ENCODE peak calls at places on chromosomes 3 and 15, in seven cellular contexts. One of them, this sample, is unnamed.

GRCh38 chr3:32456429-32457130 is 46.1 kb downstream of the CMTM6 start:
- DNase-seq in ovary: no peak
- DNase-seq in Peyer's patch: no peak
- DNase-seq in breast epithelium: no peak
- DNase-seq in stomach: no peak
- DNase-seq in IMR-90: no peak
- DNase-seq in spleen: peak; percentile 74
- DNase-seq in this sample: no peak

GRCh38 chr3:54906763-54907162 is 21.1 kb downstream of the LRTM1 start:
- DNase-seq in ovary: no peak
- DNase-seq in Peyer's patch: no peak
- DNase-seq in breast epithelium: no peak
- DNase-seq in stomach: no peak
- DNase-seq in IMR-90: no peak
- DNase-seq in spleen: no peak
- DNase-seq in this sample: no peak

GRCh38 chr15:77895742-77896141 is 181.8 kb downstream of the TBC1D2B start:
- DNase-seq in ovary: no peak
- DNase-seq in Peyer's patch: no peak
- DNase-seq in breast epithelium: no peak
- DNase-seq in stomach: no peak
- DNase-seq in IMR-90: no peak
- DNase-seq in spleen: no peak
- DNase-seq in this sample: no peak

GRCh38 chr15:90362936-90363212 is 10.8 kb downstream of the ZNF774 start:
- DNase-seq in ovary: no peak
- DNase-seq in Peyer's patch: no peak
- DNase-seq in breast epithelium: no peak
- DNase-seq in stomach: no peak
- DNase-seq in IMR-90: peak; percentile 92
- DNase-seq in spleen: no peak
- DNase-seq in this sample: no peak

GRCh38 chr3:154181127-154181691 is 60.0 kb downstream of the ARHGEF26 start:
- DNase-seq in ovary: no peak
- DNase-seq in Peyer's patch: no peak
- DNase-seq in breast epithelium: no peak
- DNase-seq in stomach: no peak
- DNase-seq in IMR-90: no peak
- DNase-seq in spleen: no peak
- DNase-seq in this sample: no peak

GRCh38 chr3:45225465-45226205 is 452 bp downstream of the TMEM158 start:
- DNase-seq in ovary: peak; percentile 19
- DNase-seq in Peyer's patch: no peak
- DNase-seq in breast epithelium: no peak
- DNase-seq in stomach: no peak
- DNase-seq in IMR-90: no peak
- DNase-seq in spleen: peak; percentile 81
- DNase-seq in this sample: no peak

GRCh38 chr3:129305592-129306091 is 27.0 kb downstream of the HMCES start:
- DNase-seq in ovary: peak; percentile 91
- DNase-seq in Peyer's patch: no peak
- DNase-seq in breast epithelium: peak; percentile 90
- DNase-seq in stomach: peak; percentile 85
- DNase-seq in IMR-90: peak; percentile 83
- DNase-seq in spleen: peak; percentile 85
- DNase-seq in this sample: peak; percentile 94

GRCh38 chr15:67741313-67741712 is 84.0 kb upstream of the SKOR1 start:
- DNase-seq in ovary: no peak
- DNase-seq in Peyer's patch: no peak
- DNase-seq in breast epithelium: no peak
- DNase-seq in stomach: no peak
- DNase-seq in IMR-90: no peak
- DNase-seq in spleen: no peak
- DNase-seq in this sample: no peak

GRCh38 chr3:64059484-64059883 is 36.2 kb upstream of the PSMD6 start:
- DNase-seq in ovary: no peak
- DNase-seq in Peyer's patch: no peak
- DNase-seq in breast epithelium: no peak
- DNase-seq in stomach: no peak
- DNase-seq in IMR-90: no peak
- DNase-seq in spleen: no peak
- DNase-seq in this sample: no peak

GRCh38 chr3:160671231-160671630 is 5.7 kb upstream of the ARL14 start:
- DNase-seq in ovary: no peak
- DNase-seq in Peyer's patch: no peak
- DNase-seq in breast epithelium: no peak
- DNase-seq in stomach: no peak
- DNase-seq in IMR-90: peak; percentile 19
- DNase-seq in spleen: no peak
- DNase-seq in this sample: no peak

GRCh38 chr3:188061133-188061532 is 92.8 kb upstream of the LPP start:
- DNase-seq in ovary: no peak
- DNase-seq in Peyer's patch: no peak
- DNase-seq in breast epithelium: no peak
- DNase-seq in stomach: no peak
- DNase-seq in IMR-90: peak; percentile 64
- DNase-seq in spleen: no peak
- DNase-seq in this sample: no peak

GRCh38 chr3:187025656-187026320 is 95.5 kb downstream of the ST6GAL1 start:
- DNase-seq in ovary: no peak
- DNase-seq in Peyer's patch: no peak
- DNase-seq in breast epithelium: no peak
- DNase-seq in stomach: no peak
- DNase-seq in IMR-90: no peak
- DNase-seq in spleen: no peak
- DNase-seq in this sample: no peak

GRCh38 chr3:139241783-139242182 is 102.0 kb upstream of the MRPS22 start:
- DNase-seq in ovary: no peak
- DNase-seq in Peyer's patch: no peak
- DNase-seq in breast epithelium: no peak
- DNase-seq in stomach: no peak
- DNase-seq in IMR-90: no peak
- DNase-seq in spleen: no peak
- DNase-seq in this sample: no peak

GRCh38 chr3:46669191-46669999 is 24.1 kb downstream of the ALS2CL start:
- DNase-seq in ovary: peak; percentile 6
- DNase-seq in Peyer's patch: no peak
- DNase-seq in breast epithelium: no peak
- DNase-seq in stomach: peak; percentile 10
- DNase-seq in IMR-90: no peak
- DNase-seq in spleen: peak; percentile 49
- DNase-seq in this sample: no peak

GRCh38 chr3:104066658-104067057 is 1300.1 kb upstream of the ALCAM start:
- DNase-seq in ovary: no peak
- DNase-seq in Peyer's patch: no peak
- DNase-seq in breast epithelium: no peak
- DNase-seq in stomach: no peak
- DNase-seq in IMR-90: no peak
- DNase-seq in spleen: no peak
- DNase-seq in this sample: no peak

GRCh38 chr3:16842710-16843270 is 42.0 kb upstream of the PLCL2 start:
- DNase-seq in ovary: no peak
- DNase-seq in Peyer's patch: no peak
- DNase-seq in breast epithelium: no peak
- DNase-seq in stomach: no peak
- DNase-seq in IMR-90: no peak
- DNase-seq in spleen: no peak
- DNase-seq in this sample: no peak

GRCh38 chr15:80693682-80694623 is 1.2 kb upstream of the ABHD17C start:
- DNase-seq in ovary: no peak
- DNase-seq in Peyer's patch: no peak
- DNase-seq in breast epithelium: no peak
- DNase-seq in stomach: peak; percentile 44
- DNase-seq in IMR-90: peak; percentile 39
- DNase-seq in spleen: no peak
- DNase-seq in this sample: no peak

GRCh38 chr15:62896380-62896866 is 146.1 kb upstream of the TPM1 start:
- DNase-seq in ovary: no peak
- DNase-seq in Peyer's patch: no peak
- DNase-seq in breast epithelium: no peak
- DNase-seq in stomach: no peak
- DNase-seq in IMR-90: no peak
- DNase-seq in spleen: no peak
- DNase-seq in this sample: no peak

GRCh38 chr3:40299721-40300335 is 9.7 kb upstream of the EIF1B start:
- DNase-seq in ovary: peak; percentile 25
- DNase-seq in Peyer's patch: no peak
- DNase-seq in breast epithelium: no peak
- DNase-seq in stomach: no peak
- DNase-seq in IMR-90: peak; percentile 83
- DNase-seq in spleen: no peak
- DNase-seq in this sample: no peak

GRCh38 chr15:81809543-81809942 is 236.3 kb downstream of the MEX3B start:
- DNase-seq in ovary: no peak
- DNase-seq in Peyer's patch: no peak
- DNase-seq in breast epithelium: no peak
- DNase-seq in stomach: no peak
- DNase-seq in IMR-90: peak; percentile 8
- DNase-seq in spleen: no peak
- DNase-seq in this sample: no peak

GRCh38 chr15:81097893-81098280 is 36.2 kb upstream of the CFAP161 start:
- DNase-seq in ovary: no peak
- DNase-seq in Peyer's patch: no peak
- DNase-seq in breast epithelium: no peak
- DNase-seq in stomach: no peak
- DNase-seq in IMR-90: no peak
- DNase-seq in spleen: no peak
- DNase-seq in this sample: no peak

GRCh38 chr3:47243748-47244147 is 38.9 kb downstream of the KIF9 start:
- DNase-seq in ovary: no peak
- DNase-seq in Peyer's patch: no peak
- DNase-seq in breast epithelium: no peak
- DNase-seq in stomach: no peak
- DNase-seq in IMR-90: no peak
- DNase-seq in spleen: no peak
- DNase-seq in this sample: no peak

GRCh38 chr3:34106879-34107278 is 308.4 kb downstream of the PDCD6IP start:
- DNase-seq in ovary: no peak
- DNase-seq in Peyer's patch: no peak
- DNase-seq in breast epithelium: no peak
- DNase-seq in stomach: peak; percentile 43
- DNase-seq in IMR-90: no peak
- DNase-seq in spleen: no peak
- DNase-seq in this sample: no peak

DNA sequence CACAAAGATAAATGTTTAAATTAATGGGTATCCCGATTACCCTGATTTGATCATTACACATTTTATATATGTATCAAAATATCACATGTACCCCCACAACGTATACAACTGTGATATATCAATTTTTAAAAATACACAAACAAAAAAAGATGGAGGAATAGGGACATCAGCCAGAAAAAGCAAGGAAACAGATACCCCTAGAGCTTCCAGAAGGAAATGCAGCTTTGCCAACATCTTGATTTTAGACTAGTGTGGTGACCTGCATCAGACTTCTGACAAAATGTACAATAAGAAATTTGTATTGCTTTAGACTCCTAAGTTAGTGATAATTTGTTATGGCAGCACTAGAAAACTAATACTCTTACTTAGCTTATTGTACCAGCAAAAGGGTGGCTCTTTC is 483.8 kb downstream of the TUSC7 start:
- DNase-seq in ovary: no peak
- DNase-seq in Peyer's patch: no peak
- DNase-seq in breast epithelium: no peak
- DNase-seq in stomach: no peak
- DNase-seq in IMR-90: no peak
- DNase-seq in spleen: no peak
- DNase-seq in this sample: no peak
- TF ChIP-seq CTCF in ovary: no peak
- TF ChIP-seq CTCF in Peyer's patch: no peak
- TF ChIP-seq CTCF in breast epithelium: no peak
- TF ChIP-seq CTCF in stomach: no peak
- TF ChIP-seq CTCF in IMR-90: peak; percentile 25
- TF ChIP-seq CTCF in spleen: no peak
- TF ChIP-seq CTCF in this sample: no peak

DNA sequence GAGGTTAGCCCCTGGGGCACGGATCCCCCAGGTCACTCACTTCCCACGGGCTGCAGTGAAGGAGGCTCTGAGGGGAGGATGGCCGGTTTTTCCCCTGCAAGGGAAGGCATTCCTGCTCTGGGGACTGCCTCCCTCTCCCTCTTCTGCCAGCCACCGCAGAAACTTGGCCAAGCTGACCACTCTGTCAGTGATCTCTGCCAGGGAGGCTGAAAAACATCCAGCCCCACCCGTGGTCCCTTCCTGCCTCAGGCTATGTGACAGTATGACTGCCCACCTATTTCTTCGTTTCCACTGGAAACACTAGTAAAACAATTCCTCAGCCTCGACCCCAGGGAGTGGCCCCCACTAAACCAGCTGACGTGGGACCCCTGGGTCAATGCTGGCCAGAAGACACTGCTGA is 14.6 kb upstream of the FANCD2 start:
- DNase-seq in ovary: no peak
- DNase-seq in Peyer's patch: no peak
- DNase-seq in breast epithelium: no peak
- DNase-seq in stomach: no peak
- DNase-seq in IMR-90: no peak
- DNase-seq in spleen: no peak
- DNase-seq in this sample: no peak
- H3K4me3 ChIP-seq in ovary: peak overlapping the region; percentile 44
- H3K4me3 ChIP-seq in Peyer's patch: peak overlapping the region; percentile 45
- H3K4me3 ChIP-seq in breast epithelium: peak overlapping the region; percentile 56
- H3K4me3 ChIP-seq in stomach: peak overlapping the region; percentile 66
- H3K4me3 ChIP-seq in IMR-90: no peak overlapping the region
- H3K4me3 ChIP-seq in spleen: peak overlapping the region; percentile 72
- H3K4me3 ChIP-seq in this sample: no peak overlapping the region

GRCh38 chr3:196315821-196316220 is 2.2 kb downstream of the DYNLT2B start:
- DNase-seq in ovary: no peak
- DNase-seq in Peyer's patch: no peak
- DNase-seq in breast epithelium: no peak
- DNase-seq in stomach: no peak
- DNase-seq in IMR-90: no peak
- DNase-seq in spleen: no peak
- DNase-seq in this sample: no peak

GRCh38 chr3:196320110-196320509 is 2.1 kb upstream of the DYNLT2B start:
- DNase-seq in ovary: no peak
- DNase-seq in Peyer's patch: no peak
- DNase-seq in breast epithelium: no peak
- DNase-seq in stomach: no peak
- DNase-seq in IMR-90: no peak
- DNase-seq in spleen: no peak
- DNase-seq in this sample: no peak

GRCh38 chr3:196314597-196314996 is 3.4 kb downstream of the DYNLT2B start:
- DNase-seq in ovary: no peak
- DNase-seq in Peyer's patch: no peak
- DNase-seq in breast epithelium: no peak
- DNase-seq in stomach: no peak
- DNase-seq in IMR-90: no peak
- DNase-seq in spleen: no peak
- DNase-seq in this sample: no peak

GRCh38 chr3:196321162-196321561 is 3.1 kb upstream of the DYNLT2B start:
- DNase-seq in ovary: no peak
- DNase-seq in Peyer's patch: no peak
- DNase-seq in breast epithelium: no peak
- DNase-seq in stomach: no peak
- DNase-seq in IMR-90: no peak
- DNase-seq in spleen: no peak
- DNase-seq in this sample: no peak

GRCh38 chr3:196317702-196318467 is at the start of gene DYNLT2B:
- DNase-seq in ovary: peak; percentile 86
- DNase-seq in Peyer's patch: peak; percentile 93
- DNase-seq in breast epithelium: peak; percentile 82
- DNase-seq in stomach: peak; percentile 90
- DNase-seq in IMR-90: peak; percentile 84
- DNase-seq in spleen: peak; percentile 98
- DNase-seq in this sample: peak; percentile 72
- TF ChIP-seq POLR2A in ovary: peak; percentile 48
- TF ChIP-seq POLR2A in Peyer's patch: peak; percentile 69
- TF ChIP-seq POLR2A in breast epithelium: peak; percentile 32
- TF ChIP-seq POLR2A in stomach: no peak
- TF ChIP-seq POLR2A in IMR-90: no peak
- TF ChIP-seq POLR2A in spleen: no peak
- TF ChIP-seq POLR2A in this sample: no peak

GRCh38 chr3:10340476-10340875 is 19.6 kb upstream of the SEC13 start:
- DNase-seq in ovary: no peak
- DNase-seq in Peyer's patch: no peak
- DNase-seq in breast epithelium: no peak
- DNase-seq in stomach: no peak
- DNase-seq in IMR-90: no peak
- DNase-seq in spleen: peak; percentile 62
- DNase-seq in this sample: no peak
- TF ChIP-seq CTCF in ovary: no peak
- TF ChIP-seq CTCF in Peyer's patch: no peak
- TF ChIP-seq CTCF in breast epithelium: no peak
- TF ChIP-seq CTCF in stomach: no peak
- TF ChIP-seq CTCF in IMR-90: no peak
- TF ChIP-seq CTCF in spleen: no peak
- TF ChIP-seq CTCF in this sample: no peak

This sample was measured in lower leg skin.